ENCODE peak calls at places on chromosomes 12 and 14, in six cellular contexts. R, O, P, W, E and K are unnamed samples.

GRCh38 chr12:39003541-39004160 is 98.3 kb upstream of the CPNE8 start:
- DNase-seq in O (peak), P (no peak), W (no peak), R (no peak), E (no peak), K (no peak)

GRCh38 chr14:61482348-61483206 is 161.2 kb downstream of the PRKCH start:
- DNase-seq in W (no peak), P (no peak), E (no peak), O (no peak), R (no peak), K (no peak)

GRCh38 chr12:31658743-31659086 is 773 bp upstream of the ETFBKMT start:
- DNase-seq in E (no peak), R (no peak), W (no peak), P (no peak), O (no peak), K (no peak)

GRCh38 chr12:64780220-64780530 is 21.0 kb upstream of the GNS start:
- DNase-seq in R (no peak), W (no peak), E (no peak), O (no peak), P (no peak), K (no peak)

GRCh38 chr14:63026491-63026890 is 18.8 kb downstream of the KCNH5 start:
- DNase-seq in O (no peak), E (no peak), P (no peak), R (no peak), W (no peak), K (no peak)

GRCh38 chr12:12266389-12266872 is 413 bp downstream of the LRP6 start:
- DNase-seq in E (no peak), O (no peak), R (peak), P (no peak), W (no peak), K (no peak)

GRCh38 chr14:73775339-73776193 is 61.4 kb upstream of the PNMA1 start:
- DNase-seq in R (no peak), E (no peak), W (no peak), P (no peak), O (no peak), K (no peak)

GRCh38 chr12:68370006-68370590 is 37.9 kb upstream of the MDM1 start:
- DNase-seq in R (no peak), W (no peak), O (no peak), P (no peak), E (no peak), K (no peak)

GRCh38 chr12:102174117-102174516 is 23.5 kb downstream of the PMCH start:
- DNase-seq in P (no peak), O (no peak), E (no peak), R (no peak), W (no peak), K (no peak)

GRCh38 chr12:125186471-125187147 is 121.4 kb downstream of the AACS start:
- DNase-seq in P (no peak), R (peak), O (no peak), E (no peak), W (no peak), K (peak)

GRCh38 chr14:105163040-105163742 is 5.4 kb downstream of the JAG2 start:
- DNase-seq in P (no peak), W (no peak), O (no peak), R (no peak), E (no peak), K (no peak)

GRCh38 chr14:67837011-67837624 is 17.5 kb downstream of the RAD51B start:
- DNase-seq in W (peak), R (no peak), P (no peak), E (peak), O (peak), K (peak)

GRCh38 chr12:81294325-81295190 is 216.7 kb downstream of the ACSS3 start:
- DNase-seq in E (no peak), O (no peak), W (no peak), R (no peak), P (no peak), K (no peak)

GRCh38 chr12:15627995-15628945 is 160.9 kb downstream of the EPS8 start:
- DNase-seq in E (peak), R (no peak), O (peak), P (no peak), W (no peak), K (peak)

GRCh38 chr12:93468008-93468371 is 676 bp downstream of the MRPL42 start:
- DNase-seq in P (no peak), W (no peak), E (no peak), R (no peak), O (peak), K (peak)

GRCh38 chr12:110165540-110166159 is 41.5 kb downstream of the IFT81 start:
- DNase-seq in P (no peak), W (no peak), E (no peak), R (peak), O (peak), K (no peak)

GRCh38 chr12:117872521-117873169 is 96.1 kb downstream of the KSR2 start:
- DNase-seq in P (no peak), E (no peak), O (no peak), W (no peak), R (no peak), K (no peak)

GRCh38 chr12:89059061-89059460 is 293.2 kb downstream of the DUSP6 start:
- DNase-seq in R (no peak), E (no peak), W (no peak), O (no peak), P (no peak), K (no peak)

GRCh38 chr12:26630546-26631027 is 202.4 kb downstream of the ITPR2 start:
- DNase-seq in P (no peak), R (no peak), O (peak), W (peak), E (peak), K (no peak)

GRCh38 chr12:70241845-70242244 is 1.4 kb upstream of the CNOT2 start:
- DNase-seq in E (no peak), P (no peak), W (no peak), R (no peak), O (no peak), K (no peak)

GRCh38 chr12:110555509-110556406 is 27.4 kb downstream of the PPTC7 start:
- DNase-seq in E (no peak), R (no peak), W (no peak), P (no peak), O (peak), K (peak)

GRCh38 chr12:11154400-11154925 is 16.5 kb upstream of the SMIM10L1 start:
- DNase-seq in O (no peak), P (no peak), R (no peak), E (no peak), W (no peak), K (no peak)

GRCh38 chr12:6961278-6961694 is 9.2 kb downstream of the PHB2 start:
- DNase-seq in P (peak), O (no peak), R (peak), W (no peak), E (no peak), K (peak)

GRCh38 chr14:69812725-69813124 is 15.7 kb upstream of the SLC10A1 start:
- DNase-seq in O (no peak), E (no peak), R (no peak), W (no peak), P (no peak), K (no peak)

GRCh38 chr14:64064447-64064846 is 211.6 kb downstream of the SYNE2 start:
- DNase-seq in O (no peak), W (no peak), E (no peak), R (no peak), P (no peak), K (no peak)

GRCh38 chr12:68750506-68750905 is 4.5 kb downstream of the SLC35E3 start:
- DNase-seq in O (no peak), W (no peak), E (no peak), R (peak), P (no peak), K (no peak)

GRCh38 chr14:54206477-54206876 is 190.3 kb upstream of the CDKN3 start:
- DNase-seq in O (no peak), P (no peak), E (no peak), R (no peak), W (no peak), K (no peak)

GRCh38 chr12:26135010-26135420 is 10.2 kb upstream of the BHLHE41 start:
- DNase-seq in P (no peak), W (no peak), R (no peak), E (peak), O (peak), K (no peak)

GRCh38 chr12:82411561-82412230 is 53.4 kb downstream of the METTL25 start:
- DNase-seq in R (no peak), E (no peak), P (no peak), O (no peak), W (no peak), K (no peak)

GRCh38 chr12:47773858-47774580 is 981 bp downstream of the SLC48A1 start:
- DNase-seq in O (no peak), R (peak), P (no peak), E (no peak), W (no peak), K (no peak)

GRCh38 chr12:90404071-90404470 is 550.9 kb downstream of the CCER1 start:
- DNase-seq in E (no peak), P (no peak), O (no peak), R (no peak), W (no peak), K (no peak)

GRCh38 chr12:95611676-95612309 is 60.5 kb upstream of the USP44 start:
- DNase-seq in W (no peak), R (peak), P (no peak), E (no peak), O (no peak), K (no peak)

GRCh38 chr14:45633220-45633984 is 380.4 kb upstream of the MIS18BP1 start:
- DNase-seq in P (no peak), O (no peak), R (no peak), W (no peak), E (no peak), K (no peak)

GRCh38 chr12:124680863-124681778 is 113.7 kb upstream of the NCOR2 start:
- DNase-seq in E (peak), W (peak), P (no peak), O (peak), R (peak), K (peak)